ENCODE peak calls at places on chromosome 6, in four cellular contexts. X is spleen, E is BE2C, O is heart left ventricle. R is an unnamed sample.
A peak's percentile ranks its signal among the peaks of the same experiment; 100 is the strongest.

GRCh38 chr6:10417681-10418104 is 2.8 kb upstream of the TFAP2A start:
- DNase-seq in O (no peak), E (no peak), X (no peak), R (no peak)

GRCh38 chr6:83976871-83977270 is 56.7 kb upstream of the MRAP2 start:
- DNase-seq in X (no peak), E (no peak), O (no peak), R (no peak)

GRCh38 chr6:88472731-88473130 is 306.6 kb upstream of the CNR1 start:
- DNase-seq in X (no peak), E (no peak), O (no peak), R (no peak)

GRCh38 chr6:84618836-84619235 is 145.6 kb downstream of the TBX18 start:
- DNase-seq in E (peak; percentile 63), O (no peak), X (no peak), R (peak; percentile 53)

GRCh38 chr6:13278184-13278583 is 50.2 kb downstream of the TBC1D7 start:
- DNase-seq in X (peak; percentile 85), E (no peak), O (no peak), R (no peak)

GRCh38 chr6:160005861-160006540 is 37.1 kb downstream of the IGF2R start:
- DNase-seq in E (peak; percentile 50), O (peak; percentile 49), X (peak; percentile 76), R (peak; percentile 55)

GRCh38 chr6:23826587-23826986 is 299.4 kb upstream of the NRSN1 start:
- DNase-seq in E (no peak), X (no peak), O (no peak), R (peak; percentile 27)

GRCh38 chr6:11710221-11710836 is 68.3 kb downstream of the ADTRP start:
- DNase-seq in E (peak; percentile 8), O (no peak), X (no peak), R (no peak)

GRCh38 chr6:3460253-3460652 is 3.4 kb upstream of the SLC22A23 start:
- DNase-seq in E (no peak), O (no peak), X (no peak), R (no peak)

GRCh38 chr6:128600397-128600951 is 80.1 kb upstream of the PTPRK start:
- DNase-seq in X (no peak), O (peak; percentile 10), E (no peak), R (peak; percentile 89)

GRCh38 chr6:122701666-122702065 is 77.8 kb upstream of the FABP7 start:
- DNase-seq in O (no peak), E (no peak), X (no peak), R (no peak)

GRCh38 chr6:51542466-51542865 is 544.9 kb downstream of the PKHD1 start:
- DNase-seq in O (no peak), E (no peak), X (no peak), R (peak; percentile 6)

GRCh38 chr6:21263531-21264287 is 329.8 kb upstream of the SOX4 start:
- DNase-seq in X (no peak), O (no peak), E (no peak), R (no peak)

GRCh38 chr6:155341130-155341828 is 27.0 kb upstream of the TFB1M start:
- DNase-seq in X (no peak), O (no peak), E (no peak), R (no peak)

GRCh38 chr6:16205377-16206144 is 32.8 kb upstream of the GMPR start:
- DNase-seq in O (peak; percentile 43), E (peak; percentile 66), X (no peak), R (peak; percentile 95)

GRCh38 chr6:119040636-119041035 is 37.8 kb downstream of the FAM184A start:
- DNase-seq in O (no peak), E (no peak), X (no peak), R (no peak)

GRCh38 chr6:136035378-136036070 is 184.0 kb downstream of the PDE7B start:
- DNase-seq in X (no peak), O (peak; percentile 57), E (no peak), R (no peak)

GRCh38 chr6:159134701-159135364 is 34.4 kb upstream of the FNDC1 start:
- DNase-seq in E (peak; percentile 67), X (no peak), O (peak; percentile 52), R (peak; percentile 75)

GRCh38 chr6:70415660-70416059 is 2.4 kb downstream of the FAM135A start:
- DNase-seq in O (no peak), E (no peak), X (no peak), R (no peak)

GRCh38 chr6:31972709-31973350 is 892 bp upstream of the DXO start:
- DNase-seq in E (no peak), O (no peak), X (no peak), R (no peak)

DNA sequence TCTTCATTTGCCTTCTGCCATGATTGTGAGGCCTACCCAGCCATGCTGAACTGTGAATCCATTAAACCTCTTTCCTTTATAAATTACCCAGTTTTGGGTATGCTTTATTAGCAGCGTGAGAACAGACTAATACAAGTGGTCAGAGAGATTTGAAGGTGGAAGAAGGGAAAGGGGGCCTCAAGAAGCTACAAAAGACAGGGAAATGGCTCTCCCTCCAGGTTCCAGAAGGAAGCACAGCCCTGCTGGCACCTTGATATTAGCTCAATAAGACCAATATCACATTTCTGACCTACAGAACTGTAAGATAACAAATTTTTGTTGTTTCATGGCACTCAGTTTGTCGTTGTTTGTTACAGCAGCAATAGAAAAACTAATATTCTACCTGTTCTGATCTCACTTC is 536.5 kb upstream of the MARCKS start:
- DNase-seq in X (no peak), O (no peak), E (no peak), R (no peak)
- TF ChIP-seq CTCF in X (no peak), O (no peak), E (peak; percentile 12), R (peak; percentile 20)

GRCh38 chr6:169714595-169714994 is 9.7 kb downstream of the PHF10 start:
- DNase-seq in E (no peak), X (no peak), O (no peak), R (no peak)
- H3K36me3 ChIP-seq in E (peaks cover 49% of the 10 kb centered on the region), X (peaks cover 53% of the 10 kb centered on the region), O (peaks cover 84% of the 10 kb centered on the region), R (peaks cover 68% of the 10 kb centered on the region)

GRCh38 chr6:93040375-93040774 is 379.0 kb downstream of the EPHA7 start:
- DNase-seq in O (no peak), X (no peak), E (no peak), R (peak; percentile 92)

GRCh38 chr6:93035756-93036155 is 383.6 kb downstream of the EPHA7 start:
- DNase-seq in X (no peak), E (no peak), O (no peak), R (no peak)

GRCh38 chr6:93036835-93037234 is 382.5 kb downstream of the EPHA7 start:
- DNase-seq in X (no peak), O (no peak), E (no peak), R (peak; percentile 64)
- TF ChIP-seq CTCF in X (no peak), O (no peak), E (peak; percentile 61), R (peak; percentile 70)

DNA sequence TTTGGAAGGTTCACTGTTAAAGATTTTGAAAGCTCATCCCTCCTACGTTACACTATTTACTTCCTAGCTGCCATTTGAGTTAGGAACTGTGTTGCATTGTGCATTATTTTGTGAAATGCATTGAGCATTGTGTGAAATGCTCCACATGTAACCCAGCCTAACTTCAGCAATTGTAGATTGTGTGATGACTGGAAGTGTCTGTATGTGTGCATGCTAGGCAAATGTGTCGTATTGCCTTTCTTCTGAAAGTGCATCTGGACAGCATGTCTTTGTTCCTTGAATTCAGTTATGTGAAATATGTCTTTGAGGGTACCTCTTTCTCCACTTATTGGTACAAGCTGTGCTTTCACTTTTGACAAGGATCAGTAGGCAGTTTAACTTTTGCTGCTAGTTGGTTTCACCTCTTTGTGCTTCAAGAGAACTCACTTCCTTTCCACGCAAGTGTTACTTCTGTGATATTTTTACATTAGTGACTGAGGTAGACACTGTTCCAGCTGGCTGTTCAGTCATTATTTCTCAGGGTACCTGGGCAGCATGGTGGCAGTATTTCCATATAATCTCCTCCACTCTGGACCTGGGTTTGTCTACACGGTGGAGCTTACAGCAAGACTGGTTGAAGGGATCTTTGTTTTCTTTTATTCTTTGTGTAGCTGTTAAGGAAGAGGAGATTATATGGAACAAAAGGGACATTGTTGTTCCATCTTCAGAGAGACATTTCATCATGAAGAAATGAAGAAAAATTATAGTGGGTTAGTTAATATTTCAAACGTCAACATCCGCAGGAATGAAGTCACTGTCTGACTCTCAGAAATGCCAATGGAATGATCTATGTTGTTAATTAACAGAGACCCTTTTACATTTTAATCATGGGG is 175.3 kb downstream of the UTRN start:
- DNase-seq in X (no peak), E (no peak), O (no peak), R (no peak)
- H3K36me3 ChIP-seq in X (peaks cover 61% of the 10 kb centered on the region), E (no peaks in the 10 kb centered on the region), O (peaks cover 90% of the 10 kb centered on the region), R (no peaks in the 10 kb centered on the region)

R was measured in A673.